ENCODE peak calls at places on chromosomes 6 and 20, in ten cellular contexts. O is AG09309, A is astrocyte of the cerebellum, C is astrocyte of the spinal cord, Y is A549, T is right atrium auricular region, L is mesothelial cell of epicardium, N is fibroblast of lung, W is lung, F is IMR-90. J is an unnamed sample.

GRCh38 chr6:22873531-22874136 is 304.3 kb downstream of the HDGFL1 start:
- DNase-seq in Y (no peak), O (no peak), W (no peak), L (no peak), N (peak), A (no peak), T (no peak), C (peak), F (peak), J (peak)

GRCh38 chr6:43972915-43973304 is 154.3 kb downstream of the MRPL14 start:
- DNase-seq in N (peak), L (no peak), Y (no peak), T (peak), O (peak), A (peak), F (peak), C (peak), W (peak), J (peak)

GRCh38 chr6:130766239-130767144 is 60.7 kb upstream of the SMLR1 start:
- DNase-seq in N (no peak), C (no peak), L (no peak), T (no peak), Y (no peak), A (no peak), F (peak), O (no peak), W (no peak), J (no peak)

GRCh38 chr6:166244353-166245045 is 63.7 kb downstream of the PRR18 start:
- DNase-seq in F (no peak), O (no peak), W (no peak), N (no peak), T (no peak), L (no peak), C (no peak), Y (no peak), A (no peak), J (no peak)

GRCh38 chr6:16897669-16898068 is 136.4 kb upstream of the ATXN1 start:
- DNase-seq in A (no peak), C (no peak), O (no peak), F (no peak), W (no peak), N (no peak), T (no peak), Y (no peak), L (no peak), J (no peak)

GRCh38 chr6:41371992-41372525 is 36.7 kb downstream of the NCR2 start:
- DNase-seq in T (no peak), L (no peak), F (no peak), O (no peak), C (peak), A (no peak), W (no peak), Y (no peak), N (peak), J (peak)

GRCh38 chr6:788058-788457 is 95.1 kb upstream of the EXOC2 start:
- DNase-seq in Y (no peak), W (no peak), F (no peak), O (no peak), N (no peak), A (no peak), L (no peak), T (no peak), C (no peak), J (no peak)

GRCh38 chr6:142746524-142746923 is 198.5 kb downstream of the HIVEP2 start:
- DNase-seq in T (no peak), A (no peak), O (no peak), N (no peak), F (peak), Y (peak), L (no peak), C (peak), W (no peak), J (peak)

GRCh38 chr6:4668271-4669179 is 107.7 kb upstream of the CDYL start:
- DNase-seq in N (peak), Y (no peak), F (peak), L (no peak), C (peak), T (peak), A (no peak), W (no peak), O (peak), J (no peak)

GRCh38 chr6:28941681-28942448 is 18.1 kb upstream of the TRIM27 start:
- DNase-seq in W (peak), O (no peak), A (no peak), C (no peak), F (no peak), L (no peak), Y (no peak), N (no peak), T (no peak), J (no peak)

GRCh38 chr20:39899881-39900280 is 789.2 kb downstream of the MAFB start:
- DNase-seq in N (no peak), C (no peak), L (no peak), O (no peak), F (no peak), T (no peak), A (no peak), Y (no peak), W (no peak), J (no peak)

GRCh38 chr6:157056275-157056674 is 267.0 kb downstream of the TMEM242 start:
- DNase-seq in N (no peak), C (no peak), A (no peak), T (no peak), F (no peak), W (no peak), Y (no peak), L (no peak), O (no peak), J (no peak)

GRCh38 chr20:14114049-14114448 is 118.7 kb downstream of the MACROD2 start:
- DNase-seq in F (no peak), N (no peak), Y (no peak), A (no peak), T (no peak), W (no peak), L (no peak), C (no peak), O (no peak), J (no peak)

GRCh38 chr6:26534681-26535465 is 3.3 kb upstream of the HMGN4 start:
- DNase-seq in A (no peak), L (no peak), F (no peak), T (no peak), Y (peak), C (no peak), N (no peak), W (no peak), O (no peak), J (no peak)

GRCh38 chr6:13212538-13212937 is 115.8 kb downstream of the TBC1D7 start:
- DNase-seq in L (no peak), N (no peak), Y (no peak), W (no peak), O (no peak), T (no peak), C (no peak), A (no peak), F (no peak), J (no peak)
- TF ChIP-seq CTCF in L (no peak), N (no peak), Y (no peak), W (no peak), O (no peak), T (no peak), C (no peak), A (no peak), F (no peak), J (no peak)

GRCh38 chr20:24460712-24461111 is 8.7 kb upstream of the SYNDIG1 start:
- DNase-seq in C (no peak), L (no peak), F (no peak), A (no peak), T (no peak), W (no peak), N (no peak), O (no peak), Y (no peak), J (no peak)
- TF ChIP-seq CTCF in C (peak), L (no peak), F (peak), A (no peak), T (no peak), W (no peak), N (no peak), O (peak), Y (no peak), J (no peak)

GRCh38 chr6:18503588-18504231 is 116.6 kb downstream of the RNF144B start:
- DNase-seq in A (peak), L (no peak), O (peak), T (peak), W (peak), F (peak), N (peak), C (peak), Y (peak), J (peak)
- TF ChIP-seq CTCF in A (peak), L (peak), O (peak), T (peak), W (peak), F (peak), N (peak), C (peak), Y (peak), J (peak)

GRCh38 chr6:33430334-33430733 is 10.5 kb downstream of the SYNGAP1 start:
- DNase-seq in O (no peak), N (no peak), T (no peak), F (no peak), Y (no peak), W (no peak), A (no peak), L (no peak), C (no peak), J (no peak)

GRCh38 chr6:33432546-33432945 is 12.7 kb downstream of the SYNGAP1 start:
- DNase-seq in T (no peak), C (no peak), W (no peak), F (no peak), N (no peak), Y (no peak), A (no peak), O (no peak), L (no peak), J (no peak)

GRCh38 chr6:33431880-33432541 is 12.1 kb downstream of the SYNGAP1 start:
- DNase-seq in Y (no peak), A (no peak), T (no peak), N (no peak), C (no peak), W (no peak), F (no peak), L (no peak), O (no peak), J (no peak)

GRCh38 chr6:33429745-33430042 is 9.8 kb downstream of the SYNGAP1 start:
- DNase-seq in W (no peak), L (no peak), T (no peak), F (no peak), Y (no peak), O (no peak), A (no peak), N (no peak), C (no peak), J (no peak)

DNA sequence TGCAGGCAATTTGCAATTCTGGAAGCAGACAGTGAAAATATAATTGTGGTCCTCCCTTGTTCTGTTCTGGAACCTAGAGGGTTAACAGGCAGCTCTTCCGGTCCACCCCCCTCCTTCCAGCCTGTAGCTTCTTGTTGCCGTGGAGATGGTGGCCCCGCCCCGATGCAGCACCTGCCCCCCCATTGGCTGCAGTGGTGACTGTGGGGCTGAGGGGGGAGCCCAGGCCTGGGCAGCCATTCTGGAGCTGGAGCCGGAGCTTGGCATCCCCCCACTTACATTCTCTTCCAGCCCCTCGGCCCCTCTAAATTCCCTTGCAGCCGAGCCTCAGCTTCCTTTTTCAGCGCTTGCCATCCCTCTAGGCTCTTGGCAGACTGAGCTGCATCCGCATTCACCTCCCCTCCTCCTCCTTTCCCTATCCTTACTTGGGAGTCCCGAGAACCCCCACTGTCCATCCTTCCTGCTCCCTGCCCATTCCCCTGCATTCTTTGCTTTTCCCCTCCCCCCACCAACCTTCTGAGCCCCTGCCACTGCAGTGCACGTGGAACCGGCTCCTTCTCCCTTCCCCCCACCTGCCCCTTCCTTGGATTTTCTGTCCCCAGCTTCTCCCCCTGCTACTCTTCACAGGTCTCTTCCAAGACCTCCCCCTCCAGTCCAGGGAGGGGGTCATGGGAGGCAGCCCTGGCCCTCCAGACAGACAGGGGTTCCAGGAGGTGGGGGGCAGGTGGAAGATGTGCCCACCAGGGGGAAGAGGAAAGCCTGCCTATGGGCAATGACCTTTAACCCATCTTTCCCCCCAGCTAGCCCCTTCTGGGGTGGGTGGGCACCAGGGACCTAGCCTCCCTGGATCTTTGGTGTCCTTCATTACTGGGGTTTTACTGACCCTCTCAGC is 11.4 kb downstream of the SYNGAP1 start:
- DNase-seq in N (peak), W (peak), Y (peak), A (no peak), F (peak), C (peak), L (no peak), O (no peak), T (no peak), J (peak)
- TF ChIP-seq CTCF in N (no peak), W (no peak), Y (no peak), A (no peak), F (no peak), C (no peak), L (no peak), O (no peak), T (no peak), J (no peak)

GRCh38 chr20:62892348-62893304 is 31.0 kb upstream of the TCFL5 start:
- DNase-seq in O (no peak), L (no peak), A (no peak), F (no peak), Y (no peak), W (no peak), N (no peak), T (no peak), C (no peak), J (no peak)

GRCh38 chr20:62894261-62894660 is 32.0 kb downstream of the DIDO1 start:
- DNase-seq in L (no peak), O (no peak), A (no peak), C (no peak), N (no peak), T (no peak), W (no peak), F (no peak), Y (no peak), J (no peak)

GRCh38 chr20:62895539-62895938 is 30.8 kb downstream of the DIDO1 start:
- DNase-seq in A (no peak), N (no peak), F (no peak), L (no peak), O (no peak), Y (no peak), C (no peak), T (no peak), W (no peak), J (no peak)

GRCh38 chr20:62891111-62891510 is 29.5 kb upstream of the TCFL5 start:
- DNase-seq in A (no peak), N (no peak), T (no peak), O (no peak), C (no peak), Y (no peak), W (no peak), L (no peak), F (peak), J (peak)

DNA sequence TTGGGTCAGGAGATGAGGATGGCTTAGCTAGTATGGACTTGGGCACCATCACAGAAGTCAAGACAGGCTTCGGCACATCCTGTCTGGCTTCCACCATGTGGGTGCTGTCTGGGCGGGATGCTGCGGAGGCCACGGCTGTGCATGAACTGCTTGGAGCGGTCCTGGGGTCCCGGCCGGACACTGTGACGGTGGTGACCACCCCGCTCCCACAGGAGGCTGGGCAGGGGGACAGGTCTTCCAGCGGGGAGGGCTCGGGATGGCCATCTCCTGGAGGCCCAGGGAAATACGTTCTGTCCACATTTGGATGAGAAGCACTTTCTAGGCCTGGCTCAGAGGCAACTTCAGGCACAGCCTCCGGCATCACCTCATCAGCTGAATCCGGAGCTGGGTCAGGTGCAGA is 32.1 kb upstream of the TCFL5 start:
- DNase-seq in N (no peak), Y (peak), T (no peak), W (no peak), A (no peak), L (no peak), O (no peak), F (no peak), C (no peak), J (no peak)
- TF ChIP-seq CTCF in N (peak), Y (no peak), T (no peak), W (no peak), A (no peak), L (no peak), O (peak), F (peak), C (peak), J (no peak)

DNA sequence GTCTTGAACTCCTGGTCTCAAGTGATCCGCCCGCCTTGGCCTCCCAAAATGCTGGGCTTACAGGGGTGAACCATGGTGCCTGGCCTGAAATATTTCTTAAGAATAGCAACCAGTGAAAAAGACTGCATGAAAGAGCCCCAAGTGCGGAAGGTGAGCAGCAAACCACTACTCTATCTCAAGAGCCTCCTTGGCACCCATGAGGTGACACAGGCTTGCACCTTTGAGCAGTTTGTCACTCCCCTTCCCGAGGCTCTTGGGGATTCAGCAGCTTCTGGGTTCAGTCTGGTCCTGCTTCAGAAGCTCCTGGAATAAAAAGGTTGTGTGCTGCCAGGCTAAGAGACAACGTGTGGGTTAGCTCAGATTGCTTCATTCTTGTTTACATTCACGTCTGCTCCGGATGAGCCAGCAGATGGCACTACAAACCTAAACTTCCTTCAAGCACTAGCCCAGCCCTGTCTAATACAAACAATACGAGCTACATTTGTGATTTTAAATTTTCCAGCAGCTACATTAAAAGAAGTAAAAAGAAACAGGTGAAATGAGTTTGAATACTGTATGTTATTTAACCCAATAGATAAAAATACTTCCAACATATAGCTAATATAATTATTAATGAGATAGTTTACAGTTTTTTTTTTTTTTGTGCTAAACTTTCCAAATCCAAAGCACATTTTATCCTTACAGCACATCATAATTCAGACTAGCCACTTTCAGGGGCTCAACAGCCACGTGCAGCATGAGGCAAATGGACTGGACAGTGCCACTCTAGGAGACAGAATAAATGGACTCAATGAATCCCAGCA is 46.2 kb downstream of the GJA10 start:
- DNase-seq in W (peak), T (peak), N (peak), F (peak), O (peak), C (peak), Y (peak), A (peak), L (no peak), J (peak)
- TF ChIP-seq CTCF in W (peak), T (peak), N (peak), F (peak), O (peak), C (peak), Y (peak), A (peak), L (peak), J (peak)

DNA sequence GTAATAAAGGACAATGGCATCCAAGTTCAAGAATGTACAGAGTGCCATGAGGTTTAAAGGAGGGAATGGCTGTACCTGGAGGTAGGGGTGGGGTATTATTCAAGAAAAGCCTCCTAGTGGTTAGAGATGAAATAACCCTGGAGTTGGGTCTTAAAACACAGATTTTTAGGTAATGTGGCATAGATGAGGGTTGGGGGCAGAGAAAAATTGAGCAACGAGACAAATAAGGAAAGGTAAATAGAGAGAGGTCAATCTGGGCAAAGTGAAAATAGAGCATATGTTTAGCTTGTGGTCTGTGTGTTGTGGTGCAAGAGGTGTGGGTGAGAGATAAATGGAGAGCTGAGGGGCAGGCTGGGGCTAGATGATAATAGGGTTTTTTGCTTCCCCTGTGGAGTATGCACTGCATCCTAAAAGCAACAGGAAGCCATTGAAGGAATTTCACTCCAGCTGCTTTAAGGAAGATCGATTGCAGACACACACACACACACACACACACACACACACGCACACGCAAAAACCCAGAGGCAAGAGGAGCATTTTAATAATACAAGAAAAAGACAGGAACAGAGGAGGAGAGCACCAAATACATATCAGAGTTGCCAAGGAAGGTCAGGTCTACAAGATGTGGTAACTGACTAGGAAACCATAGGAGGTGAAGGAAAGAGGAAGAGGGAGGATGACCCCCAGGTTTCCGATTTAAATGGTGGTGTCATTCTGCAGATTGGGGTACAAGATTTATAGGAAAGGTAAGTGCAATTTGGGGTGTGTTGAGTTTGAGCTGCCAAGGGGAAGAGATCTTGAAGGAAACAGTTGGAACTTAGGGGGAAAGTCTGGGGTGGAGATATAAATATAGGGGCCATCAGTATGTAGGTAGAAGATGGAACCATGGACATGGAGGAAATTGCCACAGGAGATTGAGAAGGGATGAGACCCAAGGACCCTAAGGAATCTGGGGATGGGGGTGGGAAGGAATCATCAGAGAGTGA is 31.3 kb upstream of the ADGRF1 start:
- DNase-seq in L (no peak), W (no peak), F (no peak), A (no peak), N (no peak), T (no peak), Y (no peak), C (no peak), O (no peak), J (no peak)
- TF ChIP-seq CTCF in L (peak), W (no peak), F (peak), A (peak), N (peak), T (no peak), Y (no peak), C (peak), O (peak), J (peak)

DNA sequence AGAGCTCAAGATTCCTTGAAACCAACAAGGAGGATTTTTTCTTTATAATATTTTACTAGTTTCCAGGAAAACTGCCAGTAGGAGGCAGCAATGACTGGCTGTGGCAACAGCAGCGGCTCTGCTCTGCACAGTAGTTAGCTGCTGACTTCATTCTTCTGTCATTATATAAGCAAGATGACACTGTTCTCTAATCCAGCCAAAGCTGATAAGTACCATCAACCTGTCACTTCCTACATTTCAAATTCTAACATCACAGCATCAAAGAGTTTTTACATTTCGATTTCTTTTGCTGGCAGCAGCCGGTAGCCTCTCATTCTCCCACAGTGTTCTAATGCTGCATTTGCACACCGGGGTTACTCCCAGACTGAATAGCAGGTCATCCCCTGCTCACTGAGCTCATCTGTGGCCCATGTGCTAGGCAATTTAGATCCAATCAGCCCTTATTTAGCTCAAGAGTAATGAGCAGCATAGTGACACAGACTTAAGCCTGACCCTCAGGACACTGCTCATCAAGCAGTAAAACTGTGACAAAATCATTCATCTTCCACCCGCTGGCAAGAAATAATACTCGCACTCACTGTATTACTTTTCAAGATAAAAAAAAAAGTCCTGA is 67.8 kb downstream of the MMS22L start:
- DNase-seq in O (peak), A (peak), W (no peak), C (peak), L (no peak), F (peak), T (no peak), N (peak), Y (peak), J (peak)
- TF ChIP-seq CTCF in O (peak), A (peak), W (no peak), C (peak), L (peak), F (peak), T (peak), N (peak), Y (peak), J (peak)

J was measured in fibroblast of pulmonary artery.